ENCODE peak calls at places on chromosome 6, in six cellular contexts. S is small intestine; E is H9; F is stimulated activated CD4-positive, alpha-beta T cell treated with anti-CD3 and anti-CD28 coated beads, Interleukin-4, amount 100 ng/mL, for 1 hour; P is GM03348; K is heart right ventricle. D is an unnamed sample.

GRCh38 chr6:144493035-144493910 is 208.1 kb downstream of the UTRN start:
- DNase-seq in S (no peak), E (no peak), F (no peak), P (no peak), K (no peak), D (no peak)

GRCh38 chr6:11218827-11219826 is 13.3 kb downstream of the NEDD9 start:
- DNase-seq in S (peak; percentile 52), E (no peak), F (no peak), P (no peak), K (peak; percentile 90), D (no peak)

GRCh38 chr6:56292505-56293181 is 45.3 kb upstream of the COL21A1 start:
- DNase-seq in S (peak; percentile 43), E (peak; percentile 52), F (no peak), P (peak; percentile 70), K (peak; percentile 44), D (peak; percentile 60)

GRCh38 chr6:145883263-145883662 is 68.7 kb upstream of the FBXO30 start:
- DNase-seq in S (no peak), E (no peak), F (no peak), P (no peak), K (no peak), D (no peak)

GRCh38 chr6:79947191-79948173 is at the start of gene ELOVL4:
- DNase-seq in S (peak; percentile 8), E (peak; percentile 96), F (peak; percentile 56), P (peak; percentile 92), K (peak; percentile 43), D (no peak)

GRCh38 chr6:41441598-41442205 is 104.5 kb upstream of the FOXP4 start:
- DNase-seq in S (no peak), E (no peak), F (no peak), P (no peak), K (no peak), D (no peak)

GRCh38 chr6:152233547-152234320 is 403.4 kb downstream of the SYNE1 start:
- DNase-seq in S (no peak), E (no peak), F (no peak), P (no peak), K (no peak), D (no peak)

GRCh38 chr6:131914967-131915751 is 36.0 kb downstream of the CCN2 start:
- DNase-seq in S (peak; percentile 77), E (peak; percentile 50), F (peak; percentile 42), P (peak; percentile 72), K (peak; percentile 63), D (peak; percentile 17)

GRCh38 chr6:106309766-106310373 is 15.7 kb downstream of the ATG5 start:
- DNase-seq in S (no peak), E (no peak), F (no peak), P (peak; percentile 54), K (no peak), D (peak; percentile 51)

GRCh38 chr6:170232186-170233002 is 58.5 kb downstream of the DLL1 start:
- DNase-seq in S (no peak), E (no peak), F (no peak), P (no peak), K (no peak), D (no peak)